ENCODE peak calls at places on chromosome 21, in seven cellular contexts. K is B cell, Y is HL-60, V is nephron progenitor cell, S is H9, T is Caco-2, E is fibroblast of lung. I is an unnamed sample.

GRCh38 chr21:46095814-46096595 is 1.9 kb upstream of the COL6A2 start:
- DNase-seq in K (no peak), Y (no peak), V (no peak), S (peak), T (no peak), E (no peak), I (no peak)

GRCh38 chr21:19123053-19123452 is 719.5 kb upstream of the TMPRSS15 start:
- DNase-seq in K (no peak), Y (no peak), V (no peak), S (no peak), T (no peak), E (no peak), I (no peak)

GRCh38 chr21:32061755-32062154 is 188.9 kb downstream of the HUNK start:
- DNase-seq in K (no peak), Y (no peak), V (no peak), S (no peak), T (no peak), E (no peak), I (no peak)

GRCh38 chr21:45078877-45079281 is 4.5 kb downstream of the ADARB1 start:
- DNase-seq in K (no peak), Y (peak), V (no peak), S (no peak), T (no peak), E (peak), I (peak)

GRCh38 chr21:46180778-46181391 is 3.4 kb downstream of the SPATC1L start:
- DNase-seq in K (no peak), Y (no peak), V (no peak), S (peak), T (no peak), E (no peak), I (no peak)

GRCh38 chr21:26443867-26444266 is 129.2 kb downstream of the CYYR1 start:
- DNase-seq in K (no peak), Y (no peak), V (no peak), S (no peak), T (no peak), E (peak), I (no peak)

GRCh38 chr21:25370311-25370744 is 237.0 kb downstream of the MRPL39 start:
- DNase-seq in K (no peak), Y (no peak), V (no peak), S (no peak), T (no peak), E (peak), I (peak)

GRCh38 chr21:32826317-32827167 is 55.0 kb upstream of the PAXBP1 start:
- DNase-seq in K (peak), Y (no peak), V (peak), S (peak), T (peak), E (peak), I (peak)

GRCh38 chr21:45615145-45615711 is 28.3 kb upstream of the PCBP3 start:
- DNase-seq in K (peak), Y (no peak), V (no peak), S (peak), T (peak), E (peak), I (peak)

GRCh38 chr21:44919913-44920693 is 596 bp downstream of the ITGB2 start:
- DNase-seq in K (no peak), Y (no peak), V (no peak), S (no peak), T (no peak), E (no peak), I (no peak)

GRCh38 chr21:26888256-26888655 is 43.0 kb upstream of the ADAMTS1 start:
- DNase-seq in K (no peak), Y (no peak), V (no peak), S (no peak), T (no peak), E (peak), I (no peak)

GRCh38 chr21:21236981-21237380 is 238.8 kb downstream of the NCAM2 start:
- DNase-seq in K (no peak), Y (no peak), V (no peak), S (no peak), T (no peak), E (no peak), I (no peak)

GRCh38 chr21:20396798-20397197 is 601.4 kb upstream of the NCAM2 start:
- DNase-seq in K (no peak), Y (no peak), V (no peak), S (no peak), T (no peak), E (no peak), I (no peak)

GRCh38 chr21:33412832-33413519 is 9.8 kb downstream of the IFNGR2 start:
- DNase-seq in K (no peak), Y (no peak), V (no peak), S (peak), T (peak), E (no peak), I (no peak)

GRCh38 chr21:42520628-42521253 is 7.1 kb downstream of the SLC37A1 start:
- DNase-seq in K (no peak), Y (no peak), V (peak), S (peak), T (no peak), E (no peak), I (no peak)

GRCh38 chr21:33732038-33732437 is 89.7 kb downstream of the ITSN1 start:
- DNase-seq in K (no peak), Y (no peak), V (no peak), S (no peak), T (peak), E (peak), I (no peak)

GRCh38 chr21:44292812-44293195 is 7.0 kb upstream of the PFKL start:
- DNase-seq in K (no peak), Y (no peak), V (no peak), S (no peak), T (no peak), E (no peak), I (no peak)

GRCh38 chr21:26797878-26798456 is 47.2 kb downstream of the ADAMTS1 start:
- DNase-seq in K (no peak), Y (no peak), V (no peak), S (no peak), T (no peak), E (no peak), I (no peak)

GRCh38 chr21:32812035-32812434 is 40.5 kb upstream of the PAXBP1 start:
- DNase-seq in K (no peak), Y (no peak), V (no peak), S (no peak), T (no peak), E (peak), I (no peak)

GRCh38 chr21:44658511-44658910 is 779 bp downstream of the KRTAP12-3 start:
- DNase-seq in K (no peak), Y (no peak), V (no peak), S (no peak), T (no peak), E (no peak), I (no peak)

GRCh38 chr21:46441961-46442498 is 16.7 kb upstream of the DIP2A start:
- DNase-seq in K (no peak), Y (no peak), V (no peak), S (no peak), T (no peak), E (no peak), I (no peak)

GRCh38 chr21:44399151-44399954 is 45.9 kb downstream of the TRPM2 start:
- DNase-seq in K (no peak), Y (no peak), V (no peak), S (peak), T (no peak), E (no peak), I (no peak)

GRCh38 chr21:36425286-36425685 is 40.1 kb downstream of the CHAF1B start:
- DNase-seq in K (no peak), Y (no peak), V (no peak), S (no peak), T (no peak), E (peak), I (no peak)

GRCh38 chr21:45574081-45574501 is 31.9 kb upstream of the SLC19A1 start:
- DNase-seq in K (no peak), Y (no peak), V (no peak), S (peak), T (no peak), E (no peak), I (no peak)

GRCh38 chr21:17607684-17608083 is 5.0 kb downstream of the BTG3 start:
- DNase-seq in K (no peak), Y (no peak), V (no peak), S (no peak), T (no peak), E (no peak), I (peak)

GRCh38 chr21:28833181-28833580 is 159.5 kb downstream of the LTN1 start:
- DNase-seq in K (no peak), Y (peak), V (no peak), S (no peak), T (no peak), E (no peak), I (peak)

GRCh38 chr21:33789697-33790096 is 125.9 kb downstream of the ATP5PO start:
- DNase-seq in K (no peak), Y (no peak), V (no peak), S (no peak), T (no peak), E (peak), I (peak)

GRCh38 chr21:32207096-32207716 is 71.6 kb downstream of the MIS18A start:
- DNase-seq in K (no peak), Y (no peak), V (no peak), S (no peak), T (no peak), E (no peak), I (no peak)

GRCh38 chr21:26140185-26140584 is 30.4 kb downstream of the APP start:
- DNase-seq in K (no peak), Y (peak), V (no peak), S (no peak), T (no peak), E (peak), I (peak)

GRCh38 chr21:27213328-27213727 is 246.4 kb upstream of the ADAMTS5 start:
- DNase-seq in K (no peak), Y (no peak), V (no peak), S (no peak), T (no peak), E (no peak), I (peak)

GRCh38 chr21:35952651-35953340 is 107.5 kb downstream of the SETD4 start:
- DNase-seq in K (no peak), Y (no peak), V (no peak), S (no peak), T (no peak), E (no peak), I (no peak)

GRCh38 chr21:44377201-44377921 is 23.9 kb downstream of the TRPM2 start:
- DNase-seq in K (no peak), Y (no peak), V (no peak), S (peak), T (no peak), E (no peak), I (no peak)

GRCh38 chr21:23452384-23453083 is 2154.7 kb downstream of the MRPL39 start:
- DNase-seq in K (peak), Y (no peak), V (peak), S (peak), T (peak), E (no peak), I (no peak)
- TF ChIP-seq CTCF in K (peak), Y (no peak), V (peak), S (peak), T (peak), E (no peak), I (no peak)

DNA sequence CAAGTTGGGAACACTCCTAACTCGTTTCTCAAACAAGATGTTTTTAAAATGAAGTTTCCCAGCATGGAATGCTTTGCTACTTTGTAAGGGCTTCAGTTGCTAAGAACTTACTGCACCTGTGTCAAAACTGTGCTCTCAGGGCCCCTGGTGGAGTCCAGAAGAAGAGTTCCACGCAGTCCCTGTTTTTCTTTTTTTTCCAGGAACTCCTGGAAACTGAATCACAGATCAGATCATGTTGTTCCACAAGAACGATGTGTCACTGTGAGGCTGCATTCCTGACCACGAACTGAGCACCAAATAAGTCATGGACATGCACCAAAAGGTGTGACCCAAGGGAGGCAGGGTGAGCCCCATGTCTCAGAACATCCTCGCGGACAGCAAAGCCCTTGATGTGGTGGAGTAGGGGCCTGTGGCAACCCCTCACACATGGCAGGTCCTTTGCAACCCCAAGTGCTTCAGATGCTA is 257.2 kb downstream of the KCNJ6 start:
- DNase-seq in K (no peak), Y (no peak), V (no peak), S (no peak), T (no peak), E (peak), I (peak)
- TF ChIP-seq CTCF in K (no peak), Y (no peak), V (no peak), S (no peak), T (no peak), E (peak), I (peak)

GRCh38 chr21:15826908-15827601 is 97.3 kb downstream of the USP25 start:
- DNase-seq in K (no peak), Y (no peak), V (no peak), S (no peak), T (no peak), E (no peak), I (no peak)

GRCh38 chr21:15825699-15826098 is 95.9 kb downstream of the USP25 start:
- DNase-seq in K (no peak), Y (no peak), V (no peak), S (no peak), T (no peak), E (no peak), I (no peak)

GRCh38 chr21:15823486-15824150 is 93.8 kb downstream of the USP25 start:
- DNase-seq in K (no peak), Y (no peak), V (no peak), S (no peak), T (no peak), E (no peak), I (no peak)

GRCh38 chr21:15831497-15831896 is 101.7 kb downstream of the USP25 start:
- DNase-seq in K (no peak), Y (no peak), V (no peak), S (no peak), T (no peak), E (no peak), I (no peak)

DNA sequence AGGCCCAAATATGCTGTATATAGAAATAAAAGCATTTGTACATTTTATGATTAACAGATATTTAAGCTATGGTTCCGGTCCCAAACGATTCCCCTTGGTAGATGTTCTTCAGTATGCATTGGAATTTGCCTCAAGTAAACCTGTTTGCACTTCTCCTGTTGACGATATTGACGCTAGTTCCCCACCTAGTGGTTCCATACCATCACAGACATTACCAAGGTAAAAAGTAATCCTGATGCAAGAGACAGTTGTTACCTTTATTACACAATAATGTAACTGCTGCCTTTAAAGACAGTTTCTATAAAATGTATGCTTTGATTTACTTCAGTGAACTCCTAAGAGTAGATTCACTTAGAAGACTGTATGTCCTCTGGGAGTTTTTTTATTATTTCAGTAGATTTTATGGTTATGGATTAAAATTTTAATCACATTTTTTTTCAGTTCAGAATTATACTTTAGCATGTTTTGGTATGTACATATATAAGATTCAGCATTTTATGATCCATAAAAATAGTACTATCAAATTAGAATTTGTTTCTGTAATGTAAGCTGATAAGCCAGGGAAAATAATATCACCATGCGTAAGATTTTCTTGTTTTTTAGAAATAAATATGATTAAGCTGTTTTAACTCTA is 96.5 kb downstream of the USP25 start:
- DNase-seq in K (peak), Y (peak), V (peak), S (peak), T (peak), E (peak), I (peak)
- TF ChIP-seq CTCF in K (peak), Y (no peak), V (peak), S (peak), T (peak), E (peak), I (peak)

GRCh38 chr21:41167348-41168342 is at the start of gene BACE2:
- DNase-seq in K (peak), Y (peak), V (peak), S (peak), T (peak), E (peak), I (peak)
- TF ChIP-seq CTCF in K (peak), Y (no peak), V (peak), S (peak), T (peak), E (peak), I (peak)

GRCh38 chr21:34892196-34892595 is 156.9 kb downstream of the RUNX1 start:
- DNase-seq in K (no peak), Y (no peak), V (no peak), S (no peak), T (no peak), E (peak), I (no peak)

GRCh38 chr21:34890724-34891609 is 158.1 kb downstream of the RUNX1 start:
- DNase-seq in K (peak), Y (no peak), V (peak), S (peak), T (no peak), E (peak), I (no peak)

GRCh38 chr21:34889537-34890257 is 159.4 kb downstream of the RUNX1 start:
- DNase-seq in K (peak), Y (peak), V (peak), S (peak), T (peak), E (peak), I (peak)

GRCh38 chr21:34890258-34890723 is 158.8 kb downstream of the RUNX1 start:
- DNase-seq in K (no peak), Y (no peak), V (no peak), S (peak), T (no peak), E (no peak), I (no peak)

GRCh38 chr21:34891610-34891943 is 157.5 kb downstream of the RUNX1 start:
- DNase-seq in K (no peak), Y (no peak), V (no peak), S (no peak), T (no peak), E (no peak), I (no peak)
- TF ChIP-seq CTCF in K (no peak), Y (no peak), V (no peak), S (no peak), T (no peak), E (no peak), I (no peak)

DNA sequence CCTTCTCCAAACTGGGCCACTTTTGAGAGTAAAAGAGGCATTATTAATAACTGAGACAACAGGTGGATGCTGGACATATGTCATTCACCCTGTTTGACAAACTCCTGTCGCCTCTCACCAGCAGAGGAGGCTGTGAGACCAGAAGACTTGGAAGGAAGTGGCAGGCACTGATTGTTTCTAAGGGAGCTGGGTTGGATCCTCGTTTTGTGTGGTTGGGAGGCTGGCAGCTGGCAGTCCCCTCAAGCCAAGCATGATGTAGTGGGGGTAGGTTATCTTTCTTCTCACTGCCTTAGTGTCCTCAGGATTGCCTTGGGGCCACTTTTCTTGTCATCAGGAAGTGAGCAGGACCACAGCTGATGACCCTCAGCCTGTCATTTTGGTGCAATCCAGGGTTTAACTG is 86.5 kb upstream of the KCNJ15 start:
- DNase-seq in K (no peak), Y (no peak), V (peak), S (peak), T (no peak), E (peak), I (peak)
- TF ChIP-seq CTCF in K (no peak), Y (peak), V (peak), S (peak), T (no peak), E (peak), I (peak)

GRCh38 chr21:14737278-14737677 is 191.2 kb upstream of the SAMSN1 start:
- DNase-seq in K (no peak), Y (no peak), V (no peak), S (no peak), T (no peak), E (no peak), I (no peak)

GRCh38 chr21:14736162-14736561 is 190.0 kb upstream of the SAMSN1 start:
- DNase-seq in K (no peak), Y (no peak), V (no peak), S (no peak), T (no peak), E (no peak), I (no peak)

GRCh38 chr21:14739590-14739989 is 193.5 kb upstream of the SAMSN1 start:
- DNase-seq in K (no peak), Y (no peak), V (no peak), S (no peak), T (no peak), E (no peak), I (no peak)

GRCh38 chr21:14736672-14737071 is 190.6 kb upstream of the SAMSN1 start:
- DNase-seq in K (no peak), Y (no peak), V (no peak), S (no peak), T (no peak), E (no peak), I (no peak)

DNA sequence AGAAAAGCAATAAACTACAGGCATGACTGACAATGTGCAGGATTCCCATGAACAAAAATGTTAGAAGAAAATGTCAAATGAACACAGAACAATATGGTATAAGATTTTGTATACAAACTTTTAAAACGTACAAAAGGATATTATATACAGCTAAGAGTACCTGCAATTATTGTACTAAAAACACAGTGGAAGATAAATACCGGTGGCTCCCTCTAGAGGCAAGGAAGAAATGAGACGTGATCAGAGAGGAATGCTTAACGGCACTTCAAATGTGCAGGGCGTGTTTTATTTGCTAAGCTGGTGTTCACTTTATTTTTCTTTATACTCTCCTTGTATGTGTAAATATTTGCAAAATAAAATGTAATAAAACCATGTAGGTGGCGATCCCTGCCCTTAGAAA is 191.8 kb upstream of the SAMSN1 start:
- DNase-seq in K (peak), Y (peak), V (no peak), S (no peak), T (peak), E (no peak), I (peak)
- TF ChIP-seq CTCF in K (peak), Y (peak), V (peak), S (peak), T (peak), E (peak), I (peak)

I was measured in MCF 10A.